ENCODE peak calls at places on chromosomes 6 and 20, in four cellular contexts. F, R, N and I are unnamed samples.

GRCh38 chr20:18224968-18225568 is 63.3 kb upstream of the ZNF133 start:
- DNase-seq in R (no peak), N (no peak), F (no peak), I (no peak)

GRCh38 chr20:35771689-35772562 is at the start of gene PHF20:
- DNase-seq in F (peak), R (peak), N (peak), I (peak)

GRCh38 chr6:21800948-21801438 is 207.4 kb downstream of the SOX4 start:
- DNase-seq in N (no peak), R (no peak), F (no peak), I (no peak)

GRCh38 chr20:61045876-61046585 is 206.0 kb upstream of the CDH4 start:
- DNase-seq in R (no peak), F (no peak), N (peak), I (no peak)

GRCh38 chr6:10271982-10272381 is 142.9 kb downstream of the TFAP2A start:
- DNase-seq in F (no peak), N (no peak), R (no peak), I (no peak)

GRCh38 chr20:57264908-57265648 is 1.4 kb downstream of the BMP7 start:
- DNase-seq in F (no peak), N (no peak), R (no peak), I (peak)

GRCh38 chr6:21587182-21587924 is 6.2 kb upstream of the SOX4 start:
- DNase-seq in N (peak), R (peak), F (peak), I (peak)

GRCh38 chr20:63836335-63837133 is 5.5 kb upstream of the ZBTB46 start:
- DNase-seq in N (no peak), F (no peak), R (no peak), I (no peak)

GRCh38 chr6:37473364-37474095 is 26.2 kb downstream of the CCDC167 start:
- DNase-seq in R (no peak), F (no peak), N (no peak), I (no peak)

GRCh38 chr6:11322252-11322885 is 89.9 kb upstream of the NEDD9 start:
- DNase-seq in R (no peak), N (no peak), F (no peak), I (no peak)

GRCh38 chr6:89944181-89944755 is 50.0 kb downstream of the GJA10 start:
- DNase-seq in N (no peak), F (no peak), R (no peak), I (no peak)

GRCh38 chr20:7540923-7541322 is 399.3 kb downstream of the HAO1 start:
- DNase-seq in N (no peak), R (no peak), F (no peak), I (no peak)

GRCh38 chr6:170149681-170150589 is 140.9 kb downstream of the DLL1 start:
- DNase-seq in N (no peak), R (no peak), F (no peak), I (no peak)

GRCh38 chr20:35129647-35130069 is 17.5 kb downstream of the EDEM2 start:
- DNase-seq in R (peak), F (no peak), N (no peak), I (no peak)

GRCh38 chr6:159540152-159540551 is 152.9 kb downstream of the SOD2 start:
- DNase-seq in R (no peak), F (no peak), N (no peak), I (peak)

GRCh38 chr6:165049362-165049761 is 260.0 kb downstream of the C6orf118 start:
- DNase-seq in N (no peak), R (peak), F (no peak), I (no peak)

GRCh38 chr20:56393653-56394052 is 1.2 kb downstream of the CSTF1 start:
- DNase-seq in N (no peak), F (no peak), R (no peak), I (no peak)

GRCh38 chr20:21315138-21315537 is 12.0 kb downstream of the XRN2 start:
- DNase-seq in N (no peak), F (no peak), R (peak), I (no peak)

GRCh38 chr6:149723262-149723661 is 5.4 kb upstream of the LATS1 start:
- DNase-seq in F (no peak), N (no peak), R (no peak), I (no peak)

GRCh38 chr6:155645328-155645727 is 189.7 kb upstream of the NOX3 start:
- DNase-seq in R (no peak), N (no peak), F (no peak), I (no peak)